ENCODE peak calls at places on chromosomes 3 and 15, in eight cellular contexts. M is astrocyte, E is pancreas, K is mesenchymal stem cell, B is vagina, R is upper lobe of right lung, J is brain microvascular endothelial cell, O is OCI-LY7. Z is an unnamed sample.
A peak's percentile ranks its signal among the peaks of the same experiment; 100 is the strongest.

GRCh38 chr3:10783360-10784346 is 32.4 kb upstream of the SLC6A11 start:
- DNase-seq in K (peak; percentile 4), J (peak; percentile 19), R (no peak), B (no peak), O (peak; percentile 53), M (no peak), E (no peak), Z (no peak)

GRCh38 chr15:29449136-29449535 is 179.5 kb upstream of the NSMCE3 start:
- DNase-seq in B (no peak), E (no peak), M (no peak), O (no peak), K (no peak), J (peak; percentile 9), R (no peak), Z (no peak)

GRCh38 chr3:184806567-184807271 is 5.2 kb upstream of the VPS8 start:
- DNase-seq in K (no peak), R (no peak), E (no peak), O (no peak), M (no peak), B (no peak), J (no peak), Z (no peak)

GRCh38 chr3:122754867-122755835 is 38.5 kb downstream of the HSPBAP1 start:
- DNase-seq in E (no peak), O (peak; percentile 48), B (no peak), K (peak; percentile 45), M (no peak), R (no peak), J (peak; percentile 25), Z (no peak)

GRCh38 chr3:22858486-22858885 is 344.6 kb upstream of the UBE2E2 start:
- DNase-seq in K (no peak), R (no peak), J (no peak), O (no peak), M (no peak), B (no peak), E (no peak), Z (no peak)

GRCh38 chr3:182212479-182213076 is 500.9 kb downstream of the SOX2 start:
- DNase-seq in B (no peak), K (peak; percentile 70), O (no peak), J (peak; percentile 1), R (no peak), M (peak; percentile 98), E (no peak), Z (no peak)

GRCh38 chr3:148998715-148999413 is 7.5 kb downstream of the GYG1 start:
- DNase-seq in E (no peak), R (no peak), J (no peak), K (no peak), M (no peak), B (no peak), O (no peak), Z (no peak)

GRCh38 chr15:51321316-51321715 is 17.1 kb downstream of the CYP19A1 start:
- DNase-seq in E (no peak), R (no peak), O (no peak), K (no peak), B (no peak), J (no peak), M (no peak), Z (no peak)

GRCh38 chr3:161559177-161559998 is 62.8 kb downstream of the OTOL1 start:
- DNase-seq in B (no peak), M (peak; percentile 45), E (no peak), K (peak; percentile 58), J (peak; percentile 56), O (peak; percentile 52), R (no peak), Z (no peak)

GRCh38 chr15:68503213-68503612 is 71.2 kb upstream of the ITGA11 start:
- DNase-seq in O (no peak), J (no peak), E (no peak), K (no peak), M (no peak), R (no peak), B (peak; percentile 79), Z (no peak)

GRCh38 chr3:170128977-170129431 is 52.5 kb downstream of the PHC3 start:
- DNase-seq in E (no peak), M (peak; percentile 19), J (no peak), R (no peak), B (no peak), K (peak; percentile 26), O (peak; percentile 58), Z (no peak)

GRCh38 chr3:26624209-26624775 is 1.7 kb downstream of the LRRC3B start:
- DNase-seq in K (no peak), B (no peak), O (no peak), E (peak; percentile 34), M (no peak), J (no peak), R (no peak), Z (no peak)

GRCh38 chr3:129005526-129006303 is 4.6 kb downstream of the EFCC1 start:
- DNase-seq in R (no peak), E (no peak), O (peak; percentile 47), M (no peak), B (no peak), J (no peak), K (peak; percentile 47), Z (peak; percentile 29)

GRCh38 chr3:49388416-49388815 is 23.4 kb downstream of the RHOA start:
- DNase-seq in K (peak; percentile 23), O (no peak), B (no peak), J (no peak), E (no peak), M (peak; percentile 59), R (no peak), Z (no peak)

DNA sequence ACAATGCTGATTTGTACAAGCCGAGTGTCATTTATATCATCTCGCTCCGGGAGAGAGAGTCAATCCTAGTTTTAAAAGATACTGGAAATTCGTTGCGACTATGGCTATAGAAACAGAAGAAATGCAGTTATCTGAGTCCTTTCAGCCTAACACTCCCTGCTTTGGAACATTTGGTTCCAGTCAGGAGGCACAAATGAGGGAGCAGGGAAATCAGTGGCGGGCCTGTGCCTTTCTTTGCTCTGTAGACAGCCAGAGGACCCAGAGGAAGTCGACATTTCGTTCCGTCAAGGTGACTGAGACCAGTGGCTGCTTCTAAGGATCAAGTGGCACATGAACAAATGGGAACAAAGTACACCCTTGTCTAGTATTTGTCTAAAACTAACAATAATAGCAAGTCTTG is 745 bp upstream of the RIOX2 start:
- DNase-seq in R (no peak), M (no peak), B (no peak), K (no peak), O (no peak), E (no peak), J (no peak), Z (no peak)
- H3K4me3 ChIP-seq in R (peak overlapping the region; percentile 86), M (no peak overlapping the region), B (peak overlapping the region; percentile 63), K (peak overlapping the region; percentile 86), O (peak overlapping the region; percentile 73), E (peak overlapping the region; percentile 63), J (no peak overlapping the region), Z (no peak overlapping the region)

GRCh38 chr3:115401298-115401697 is 222.0 kb upstream of the GAP43 start:
- DNase-seq in K (peak; percentile 61), R (no peak), J (peak; percentile 92), O (no peak), M (peak; percentile 95), B (no peak), E (no peak), Z (peak; percentile 66)
- H3K27ac ChIP-seq in K (peak overlapping the region; percentile 77), R (no peak overlapping the region), J (peak overlapping the region; percentile 98), O (no peak overlapping the region), M (peak overlapping the region; percentile 100), B (no peak overlapping the region), E (no peak overlapping the region), Z (peak overlapping the region; percentile 40)

GRCh38 chr3:152026033-152026556 is 152.7 kb downstream of the SUCNR1 start:
- DNase-seq in O (no peak), R (no peak), K (peak; percentile 82), M (peak; percentile 80), J (peak; percentile 58), B (no peak), E (no peak), Z (peak; percentile 54)
- H3K4me3 ChIP-seq in O (no peak overlapping the region), R (no peak overlapping the region), K (no peak overlapping the region), M (no peak overlapping the region), J (no peak overlapping the region), B (no peak overlapping the region), E (no peak overlapping the region), Z (no peak overlapping the region)

GRCh38 chr3:114452176-114452744 is 158.4 kb downstream of the TIGIT start:
- DNase-seq in K (no peak), M (peak; percentile 34), E (no peak), B (no peak), J (no peak), R (no peak), O (peak; percentile 20), Z (no peak)
- H3K27ac ChIP-seq in K (no peak overlapping the region), M (peak overlapping the region; percentile 54), E (peak overlapping the region; percentile 46), B (peak overlapping the region; percentile 79), J (no peak overlapping the region), R (peak overlapping the region; percentile 82), O (peak overlapping the region; percentile 56), Z (no peak overlapping the region)

GRCh38 chr3:126474498-126475410 is 937 bp downstream of the ZXDC start:
- DNase-seq in O (peak; percentile 52), E (peak; percentile 91), K (peak; percentile 74), M (peak; percentile 34), B (no peak), R (peak; percentile 86), J (peak; percentile 34), Z (no peak)

GRCh38 chr3:126472277-126473006 is 3.2 kb downstream of the ZXDC start:
- DNase-seq in B (no peak), R (peak; percentile 85), O (peak; percentile 15), K (peak; percentile 94), M (peak; percentile 96), J (peak; percentile 56), E (peak; percentile 63), Z (no peak)

GRCh38 chr3:126476166-126476975 is 680 bp upstream of the ZXDC start:
- DNase-seq in J (peak; percentile 9), R (peak; percentile 89), B (no peak), E (peak; percentile 92), M (peak; percentile 16), O (no peak), K (no peak), Z (no peak)

GRCh38 chr3:126475411-126476114 is at the start of gene ZXDC:
- DNase-seq in O (peak; percentile 94), B (no peak), E (peak; percentile 98), M (peak; percentile 77), R (peak; percentile 98), K (peak; percentile 90), J (peak; percentile 80), Z (peak; percentile 79)

DNA sequence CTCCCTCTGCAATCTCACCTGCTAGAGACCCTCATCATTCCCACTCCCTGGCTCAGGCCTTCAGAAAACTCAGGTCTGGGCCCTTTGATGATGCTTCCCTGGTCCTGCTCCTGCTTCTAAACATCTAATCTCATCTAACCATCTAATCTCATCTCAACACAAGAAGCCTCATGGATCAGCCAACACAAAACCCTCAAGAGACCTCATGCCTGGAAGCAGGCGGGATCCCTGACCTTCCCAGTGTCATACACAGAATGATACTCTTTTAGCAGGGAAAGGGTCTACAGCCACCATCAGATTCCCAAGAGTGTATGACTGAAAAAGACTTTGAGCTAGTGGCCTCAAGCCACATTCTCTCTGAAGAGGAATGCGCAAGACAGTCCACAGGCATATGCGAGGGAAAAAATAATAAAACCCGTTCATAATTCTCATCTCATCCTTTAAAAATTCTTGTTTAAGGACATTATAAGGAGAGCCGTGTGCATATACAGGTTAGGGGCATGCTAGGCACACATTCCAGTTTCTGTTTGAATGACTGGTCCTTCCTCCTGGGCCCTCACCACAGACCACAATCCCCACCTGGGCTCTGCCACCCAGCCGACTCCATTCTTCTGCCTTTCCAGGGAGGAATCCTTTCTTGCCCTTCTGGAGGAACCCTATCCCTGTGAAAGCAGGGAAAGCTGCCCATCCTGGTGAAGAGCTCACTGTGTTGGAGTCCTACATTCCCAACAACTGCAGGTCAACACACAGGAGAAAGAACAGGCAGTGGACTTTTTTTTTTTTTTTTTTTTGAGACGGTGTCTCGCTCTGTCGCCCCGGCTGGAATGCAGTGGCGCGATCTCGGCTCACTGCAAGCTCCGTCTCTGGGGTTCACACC is 2.2 kb downstream of the ZXDC start:
- DNase-seq in K (peak; percentile 3), M (no peak), B (no peak), R (peak; percentile 21), O (peak; percentile 7), J (no peak), E (peak; percentile 27), Z (no peak)
- H3K4me3 ChIP-seq in K (peak overlapping the region; percentile 89), M (no peak overlapping the region), B (peak overlapping the region; percentile 88), R (peak overlapping the region; percentile 77), O (peak overlapping the region; percentile 76), J (no peak overlapping the region), E (no peak overlapping the region), Z (peak overlapping the region; percentile 43)

Z was measured in AG04450.